ENCODE peak calls at places on chromosome 4, in six cellular contexts. Q is lower lobe of right lung, U is HFF-Myc, J is kidney epithelial cell, E is fibroblast of mammary gland, T is endodermal cell. V is an unnamed sample.

GRCh38 chr4:89914609-89915008 is 20.0 kb downstream of the MMRN1 start:
- DNase-seq in Q (no peak), U (no peak), J (no peak), E (no peak), T (no peak), V (no peak)

GRCh38 chr4:81651500-81651899 is 179.8 kb upstream of the RASGEF1B start:
- DNase-seq in Q (no peak), U (no peak), J (no peak), E (peak; percentile 4), T (no peak), V (no peak)

GRCh38 chr4:115234405-115235093 is 121.1 kb upstream of the NDST4 start:
- DNase-seq in Q (no peak), U (no peak), J (no peak), E (peak; percentile 4), T (peak; percentile 47), V (no peak)

GRCh38 chr4:10205223-10205622 is 88.6 kb upstream of the WDR1 start:
- DNase-seq in Q (no peak), U (no peak), J (no peak), E (peak; percentile 56), T (no peak), V (no peak)

GRCh38 chr4:78662661-78663060 is 111.1 kb downstream of the ANXA3 start:
- DNase-seq in Q (no peak), U (no peak), J (no peak), E (no peak), T (no peak), V (no peak)

GRCh38 chr4:112854420-112854819 is 195.0 kb upstream of the ANK2 start:
- DNase-seq in Q (no peak), U (no peak), J (no peak), E (no peak), T (peak; percentile 70), V (no peak)

GRCh38 chr4:169024762-169025161 is 14.7 kb upstream of the CBR4 start:
- DNase-seq in Q (no peak), U (no peak), J (no peak), E (peak; percentile 63), T (no peak), V (no peak)

GRCh38 chr4:56772134-56772533 is 49.4 kb downstream of the SPINK2 start:
- DNase-seq in Q (no peak), U (no peak), J (no peak), E (no peak), T (no peak), V (no peak)

GRCh38 chr4:24471623-24472510 is 112.5 kb downstream of the DHX15 start:
- DNase-seq in Q (no peak), U (no peak), J (no peak), E (no peak), T (peak; percentile 87), V (no peak)

GRCh38 chr4:143186202-143186601 is 1.5 kb downstream of the USP38 start:
- DNase-seq in Q (no peak), U (no peak), J (no peak), E (peak; percentile 59), T (no peak), V (no peak)

GRCh38 chr4:79679859-79680258 is 271.8 kb upstream of the GK2 start:
- DNase-seq in Q (no peak), U (no peak), J (no peak), E (no peak), T (no peak), V (no peak)

DNA sequence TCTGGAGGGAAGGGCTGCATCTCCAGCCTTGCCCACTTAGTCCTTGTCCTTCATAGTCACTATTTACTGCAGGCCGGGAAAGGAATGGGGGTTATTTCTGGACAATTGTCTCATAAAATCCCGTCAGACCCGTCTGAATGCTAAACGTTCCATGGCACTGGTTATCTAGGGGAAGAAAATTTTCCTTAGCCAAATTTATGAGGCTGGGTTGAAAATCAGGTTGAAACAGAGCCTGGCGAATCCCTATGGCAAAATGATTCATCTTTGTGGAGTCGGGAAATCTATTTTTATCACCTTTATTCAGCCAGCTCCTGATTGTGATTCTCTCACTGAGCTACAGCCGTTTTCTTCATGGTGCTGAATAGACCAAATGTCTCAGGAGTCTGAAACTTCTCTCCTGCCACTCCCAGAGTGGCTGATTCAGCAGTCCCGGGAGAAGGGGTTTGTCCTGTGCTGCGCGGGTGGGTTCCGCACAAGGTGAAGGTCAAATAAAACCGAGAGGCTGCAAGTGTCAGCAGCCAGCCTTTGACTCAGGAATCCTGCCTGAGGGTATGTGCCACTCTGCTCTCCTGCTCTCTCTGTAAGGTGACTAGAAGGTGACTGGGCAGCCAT is 1.0 kb downstream of the LIMCH1 start:
- DNase-seq in Q (no peak), U (no peak), J (no peak), E (no peak), T (no peak), V (no peak)
- H3K4me3 ChIP-seq in Q (peak overlapping the region; percentile 41), U (no peak overlapping the region), J (no peak overlapping the region), E (no peak overlapping the region), T (no peak overlapping the region), V (no peak overlapping the region)

DNA sequence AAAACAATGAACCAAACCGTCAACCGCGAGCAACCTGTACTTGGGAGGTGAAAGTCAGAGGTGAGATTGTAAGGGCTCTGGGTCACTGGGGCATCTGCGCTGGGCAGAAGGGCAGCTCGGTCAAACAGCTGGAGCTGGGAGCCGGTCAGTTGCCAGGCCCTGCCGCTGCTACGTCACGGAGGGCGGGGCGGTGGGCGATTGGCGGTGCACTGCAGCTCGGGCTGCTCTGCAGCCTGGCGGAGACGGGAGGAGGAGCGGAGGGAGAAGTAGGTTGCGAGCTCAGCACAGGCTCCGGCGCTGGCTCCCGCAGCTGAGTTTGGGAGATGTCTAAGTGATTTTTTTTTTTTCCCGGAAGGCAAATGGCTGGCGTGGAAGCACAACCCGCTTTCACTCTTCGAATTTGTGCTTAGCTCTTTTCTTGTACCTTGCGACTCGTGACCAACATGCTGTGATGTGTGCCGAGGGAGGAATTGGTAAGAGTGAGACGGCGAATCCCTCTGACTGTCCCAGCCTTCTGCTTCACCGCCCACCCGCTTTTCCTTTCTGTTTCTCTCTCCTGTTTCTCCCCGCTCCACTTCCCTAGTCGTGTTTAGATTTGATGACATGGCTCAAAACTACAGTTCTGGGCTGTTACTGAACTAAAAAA is at the start of gene ATP10D:
- DNase-seq in Q (peak; percentile 98), U (peak; percentile 52), J (peak; percentile 70), E (peak; percentile 90), T (peak; percentile 97), V (peak; percentile 79)
- TF ChIP-seq CTCF in Q (peak; percentile 22), U (no peak), J (no peak), E (no peak), T (peak; percentile 33), V (peak; percentile 18)

GRCh38 chr4:96526625-96527024 is 686.7 kb downstream of the PDHA2 start:
- DNase-seq in Q (no peak), U (no peak), J (no peak), E (no peak), T (no peak), V (no peak)
- H3K4me3 ChIP-seq in Q (no peak overlapping the region), U (no peak overlapping the region), J (no peak overlapping the region), E (no peak overlapping the region), T (no peak overlapping the region), V (no peak overlapping the region)

DNA sequence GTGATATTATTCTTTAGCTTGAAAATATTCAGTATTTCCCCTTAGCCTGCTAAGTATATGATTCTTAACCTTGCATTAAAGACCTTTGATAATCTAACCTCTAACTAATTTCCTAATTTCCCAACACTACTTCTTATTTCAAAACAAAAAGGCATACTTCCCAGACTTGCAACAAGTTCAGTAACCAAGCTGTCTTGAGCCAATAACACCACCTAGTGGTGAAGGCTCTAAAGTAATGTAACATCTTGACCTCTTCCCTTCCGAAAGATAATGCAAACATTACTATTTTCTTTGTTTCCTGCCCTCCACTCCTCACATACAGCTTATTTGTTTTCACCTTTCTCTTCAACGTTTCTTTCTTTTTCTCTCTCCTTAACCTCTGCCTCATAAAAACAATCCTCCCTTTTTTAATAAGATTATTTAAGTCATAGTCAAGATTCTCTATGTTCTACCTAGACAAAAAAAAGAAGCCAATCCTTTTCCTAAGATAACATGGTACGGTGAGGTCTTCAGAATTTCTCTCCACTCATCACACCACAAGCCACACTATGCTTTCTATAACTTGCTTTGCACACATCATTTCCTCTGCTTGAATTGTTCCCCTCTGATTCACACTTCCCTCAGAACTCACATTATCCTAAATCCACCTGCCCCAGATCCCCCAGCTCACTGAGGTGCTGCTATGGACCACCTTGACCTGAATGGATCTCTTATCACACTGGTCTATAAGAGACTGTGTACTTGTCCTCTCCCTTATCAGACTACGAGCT is 3.5 kb downstream of the FAT1 start:
- DNase-seq in Q (no peak), U (no peak), J (no peak), E (peak; percentile 79), T (peak; percentile 75), V (peak; percentile 15)
- TF ChIP-seq CTCF in Q (peak; percentile 30), U (peak; percentile 15), J (peak; percentile 44), E (peak; percentile 69), T (peak; percentile 87), V (peak; percentile 32)

DNA sequence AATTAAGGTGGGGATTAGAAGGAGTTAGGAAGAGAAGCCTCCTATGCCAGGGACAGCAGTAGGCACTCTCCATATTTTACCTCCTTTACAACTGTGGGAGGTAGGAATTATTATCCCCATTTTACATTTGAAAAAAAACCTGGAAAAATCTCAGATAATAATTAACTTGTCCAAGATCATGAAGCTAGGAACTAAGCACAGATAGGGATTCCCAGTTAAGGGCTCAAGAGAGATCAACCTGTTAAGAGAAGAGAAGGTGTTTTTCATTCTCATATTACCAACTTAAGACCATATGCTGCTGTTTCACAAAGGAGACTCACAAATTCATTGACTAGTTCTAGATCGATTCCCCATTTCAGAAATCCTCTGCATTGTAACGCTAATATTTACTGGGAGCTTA is 16.1 kb upstream of the FAM47E start:
- DNase-seq in Q (no peak), U (no peak), J (no peak), E (no peak), T (no peak), V (no peak)
- H3K4me3 ChIP-seq in Q (no peak overlapping the region), U (no peak overlapping the region), J (no peak overlapping the region), E (no peak overlapping the region), T (no peak overlapping the region), V (no peak overlapping the region)

GRCh38 chr4:55395529-55396304 is at the start of gene TMEM165:
- DNase-seq in Q (peak; percentile 95), U (no peak), J (no peak), E (peak; percentile 84), T (peak; percentile 97), V (peak; percentile 48)
- TF ChIP-seq CTCF in Q (no peak), U (no peak), J (no peak), E (no peak), T (no peak), V (no peak)

GRCh38 chr4:3879681-3880594 is 113.8 kb downstream of the ADRA2C start:
- DNase-seq in Q (peak; percentile 46), U (no peak), J (no peak), E (no peak), T (no peak), V (no peak)
- H3K4me3 ChIP-seq in Q (no peak overlapping the region), U (no peak overlapping the region), J (no peak overlapping the region), E (no peak overlapping the region), T (no peak overlapping the region), V (no peak overlapping the region)

V was measured in astrocyte of the cerebellum.